ENCODE peak calls at places on chromosomes 6 and 20, in four cellular contexts. X is WTC11, T is K562, B is HepG2. Y is an unnamed sample.

GRCh38 chr20:32623667-32624157 is 38.6 kb upstream of the NOL4L start:
- DNase-seq in B (no peak), T (no peak), X (peak), Y (no peak)

GRCh38 chr6:121612916-121613315 is 177.5 kb downstream of the GJA1 start:
- DNase-seq in B (no peak), X (no peak), T (no peak), Y (no peak)

GRCh38 chr6:19303381-19303780 is 533.8 kb upstream of the ID4 start:
- DNase-seq in T (no peak), B (no peak), X (no peak), Y (no peak)

GRCh38 chr6:24775520-24776058 is 852 bp downstream of the GMNN start:
- DNase-seq in T (no peak), X (no peak), B (peak), Y (no peak)

GRCh38 chr6:53795702-53796450 is 1.1 kb downstream of the LRRC1 start:
- DNase-seq in X (peak), T (no peak), B (peak), Y (no peak)

GRCh38 chr6:134816780-134817179 is 133.1 kb downstream of the ALDH8A1 start:
- DNase-seq in X (no peak), B (no peak), T (no peak), Y (no peak)

GRCh38 chr20:54292186-54292585 is 84.3 kb downstream of the PFDN4 start:
- DNase-seq in X (no peak), T (no peak), B (no peak), Y (no peak)

GRCh38 chr6:138975815-138976214 is 12.2 kb downstream of the REPS1 start:
- DNase-seq in B (no peak), T (no peak), X (no peak), Y (no peak)

GRCh38 chr6:138988469-138988834 is 399 bp upstream of the REPS1 start:
- DNase-seq in T (no peak), B (peak), X (no peak), Y (peak)

GRCh38 chr6:82017316-82017715 is 230.2 kb downstream of the IBTK start:
- DNase-seq in T (no peak), X (no peak), B (peak), Y (no peak)

GRCh38 chr20:34570859-34571306 is 12.4 kb downstream of the MAP1LC3A start:
- DNase-seq in B (no peak), T (no peak), X (no peak), Y (no peak)

GRCh38 chr6:235763-236360 is 56.4 kb upstream of the DUSP22 start:
- DNase-seq in T (no peak), B (peak), X (no peak), Y (no peak)

GRCh38 chr6:971981-972640 is 279.2 kb upstream of the EXOC2 start:
- DNase-seq in X (no peak), B (no peak), T (no peak), Y (no peak)

GRCh38 chr20:20364747-20365558 is 3.0 kb upstream of the INSM1 start:
- DNase-seq in X (peak), B (no peak), T (no peak), Y (no peak)

GRCh38 chr6:167099707-167100106 is 23.2 kb upstream of the CCR6 start:
- DNase-seq in T (no peak), X (no peak), B (no peak), Y (no peak)

GRCh38 chr6:161261325-161261724 is 12.5 kb downstream of the AGPAT4 start:
- DNase-seq in X (no peak), T (no peak), B (no peak), Y (no peak)

GRCh38 chr6:110319843-110320242 is 38.3 kb downstream of the METTL24 start:
- DNase-seq in T (no peak), X (no peak), B (no peak), Y (no peak)

GRCh38 chr20:38084425-38084951 is 50.9 kb downstream of the RPRD1B start:
- DNase-seq in T (no peak), B (peak), X (no peak), Y (no peak)

GRCh38 chr6:107243471-107243870 is 128.2 kb upstream of the BEND3 start:
- DNase-seq in B (no peak), X (no peak), T (no peak), Y (no peak)

GRCh38 chr6:139249387-139249786 is 42.4 kb downstream of the TXLNB start:
- DNase-seq in X (no peak), B (no peak), T (no peak), Y (no peak)

GRCh38 chr20:17835240-17835940 is 133.2 kb downstream of the SNX5 start:
- DNase-seq in B (no peak), T (no peak), X (no peak), Y (no peak)

GRCh38 chr6:156919819-156920379 is 142.7 kb downstream of the ARID1B start:
- DNase-seq in X (no peak), T (no peak), B (no peak), Y (no peak)

GRCh38 chr6:32854376-32855178 is 585 bp downstream of the PSMB9 start:
- DNase-seq in B (no peak), X (no peak), T (no peak), Y (no peak)

GRCh38 chr20:8608470-8608869 is 460.4 kb upstream of the PLCB4 start:
- DNase-seq in X (no peak), B (no peak), T (no peak), Y (no peak)

GRCh38 chr6:100435299-100435698 is 29.4 kb downstream of the SIM1 start:
- DNase-seq in B (no peak), X (no peak), T (no peak), Y (no peak)

GRCh38 chr20:51221791-51222408 is 199.0 kb upstream of the KCNG1 start:
- DNase-seq in B (no peak), X (peak), T (no peak), Y (no peak)

GRCh38 chr20:41049451-41049850 is 20.8 kb downstream of the TOP1 start:
- DNase-seq in B (no peak), X (no peak), T (no peak), Y (no peak)

GRCh38 chr20:25538838-25539665 is 46.3 kb downstream of the NINL start:
- DNase-seq in T (no peak), X (no peak), B (peak), Y (no peak)

GRCh38 chr20:8372819-8373218 is 240.8 kb downstream of the PLCB1 start:
- DNase-seq in X (no peak), B (no peak), T (no peak), Y (peak)

DNA sequence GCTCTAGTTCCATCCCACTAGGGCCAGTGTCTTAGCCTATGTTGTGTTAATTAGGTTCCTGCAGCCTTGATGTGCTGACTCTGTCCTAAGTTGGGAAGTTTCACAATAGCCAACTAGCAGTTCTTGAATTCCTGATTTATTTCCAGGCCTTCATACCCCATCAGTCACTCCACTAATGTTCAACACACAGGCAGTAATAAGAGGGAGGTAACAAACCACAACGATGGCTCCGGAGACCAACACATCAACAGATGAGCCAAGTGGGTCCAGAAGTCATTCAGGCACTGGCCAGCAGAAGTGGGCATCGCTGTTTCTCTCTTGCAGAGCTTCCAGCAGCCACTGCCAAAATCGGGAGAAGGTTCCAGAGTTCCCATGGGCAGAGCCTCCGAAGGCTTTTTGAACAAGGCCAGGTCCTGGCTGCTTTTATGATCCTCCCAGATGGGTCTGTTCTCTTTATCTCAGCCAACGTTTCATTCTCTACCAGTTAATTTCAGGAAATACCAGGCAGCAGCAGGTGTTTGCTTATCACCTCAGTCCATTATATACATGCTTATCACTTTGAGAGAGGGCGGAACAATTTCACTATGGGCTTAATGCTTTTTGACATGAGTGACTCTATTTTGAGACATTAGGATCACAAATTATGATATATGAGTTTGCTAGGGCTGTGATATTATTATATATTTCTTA is 48.5 kb upstream of the NOP56 start:
- DNase-seq in B (no peak), X (no peak), T (no peak), Y (no peak)
- TF ChIP-seq ELF4 in B (no peak), X (no peak), T (no peak), Y (no peak)

DNA sequence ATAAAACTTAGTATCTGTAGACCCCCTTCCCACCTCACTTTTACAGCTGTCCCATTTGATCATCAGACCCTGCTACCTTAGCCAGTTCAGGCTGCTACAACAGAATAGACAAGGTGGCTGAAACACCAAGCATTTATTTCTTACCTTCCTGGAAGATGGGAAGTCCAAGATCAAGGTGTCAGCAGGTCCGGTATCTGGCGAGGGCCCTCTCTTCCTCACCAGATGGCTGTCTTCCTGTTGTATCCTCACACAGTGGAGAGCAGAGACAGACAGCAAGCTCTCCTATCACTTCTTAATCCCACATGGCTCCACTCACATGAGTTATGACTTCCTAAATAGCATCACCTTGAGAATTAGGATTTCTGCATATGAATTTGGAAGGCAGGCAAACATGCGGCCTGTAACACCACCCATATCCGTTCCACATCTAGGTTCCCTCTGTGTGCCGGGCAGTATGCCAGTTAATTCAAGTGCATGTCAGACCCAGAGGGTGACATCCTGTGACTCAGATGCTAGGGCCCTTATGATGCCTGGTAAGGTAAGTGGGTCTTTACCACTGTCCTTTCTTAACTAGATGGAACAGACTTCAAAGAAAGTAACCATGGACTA is 2.1 kb downstream of the RAET1E start:
- DNase-seq in T (peak), X (no peak), B (no peak), Y (peak)
- TF ChIP-seq ELF4 in T (no peak), X (no peak), B (no peak), Y (no peak)

GRCh38 chr6:109187399-109188114 is 92.2 kb downstream of the CEP57L1 start:
- DNase-seq in B (peak), X (peak), T (peak), Y (peak)
- TF ChIP-seq ELF4 in B (no peak), X (no peak), T (no peak), Y (no peak)

GRCh38 chr20:57451759-57452661 is 60.8 kb downstream of the RBM38 start:
- DNase-seq in B (no peak), X (no peak), T (peak), Y (no peak)
- TF ChIP-seq ELF4 in B (no peak), X (no peak), T (no peak), Y (no peak)

DNA sequence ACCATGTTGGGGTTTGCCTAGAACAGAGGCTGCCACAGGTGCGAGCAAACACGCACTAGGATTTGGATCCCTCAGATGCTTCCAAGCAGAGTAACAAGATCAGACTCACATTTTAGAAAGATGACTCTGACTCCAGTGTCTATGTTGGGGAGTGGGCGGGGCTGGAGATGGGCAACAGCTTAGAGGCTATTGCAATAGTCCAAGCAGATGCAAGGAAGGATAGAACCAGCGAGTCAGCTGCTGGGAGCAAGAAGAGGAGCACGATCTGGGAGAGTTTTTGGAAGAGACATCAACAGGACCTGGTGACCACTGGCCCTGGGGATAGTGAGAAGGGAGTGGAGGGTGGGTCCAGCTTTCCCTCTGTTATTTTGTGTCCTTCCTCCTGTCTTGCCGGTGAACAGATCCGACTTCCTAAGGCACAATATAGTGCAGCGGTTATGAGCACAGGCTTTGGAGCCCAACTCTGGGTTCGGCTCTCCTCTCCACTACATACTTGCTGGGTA is 52.7 kb downstream of the FGD2 start:
- DNase-seq in X (no peak), B (no peak), T (peak), Y (no peak)
- TF ChIP-seq ELF4 in X (no peak), B (no peak), T (no peak), Y (no peak)

DNA sequence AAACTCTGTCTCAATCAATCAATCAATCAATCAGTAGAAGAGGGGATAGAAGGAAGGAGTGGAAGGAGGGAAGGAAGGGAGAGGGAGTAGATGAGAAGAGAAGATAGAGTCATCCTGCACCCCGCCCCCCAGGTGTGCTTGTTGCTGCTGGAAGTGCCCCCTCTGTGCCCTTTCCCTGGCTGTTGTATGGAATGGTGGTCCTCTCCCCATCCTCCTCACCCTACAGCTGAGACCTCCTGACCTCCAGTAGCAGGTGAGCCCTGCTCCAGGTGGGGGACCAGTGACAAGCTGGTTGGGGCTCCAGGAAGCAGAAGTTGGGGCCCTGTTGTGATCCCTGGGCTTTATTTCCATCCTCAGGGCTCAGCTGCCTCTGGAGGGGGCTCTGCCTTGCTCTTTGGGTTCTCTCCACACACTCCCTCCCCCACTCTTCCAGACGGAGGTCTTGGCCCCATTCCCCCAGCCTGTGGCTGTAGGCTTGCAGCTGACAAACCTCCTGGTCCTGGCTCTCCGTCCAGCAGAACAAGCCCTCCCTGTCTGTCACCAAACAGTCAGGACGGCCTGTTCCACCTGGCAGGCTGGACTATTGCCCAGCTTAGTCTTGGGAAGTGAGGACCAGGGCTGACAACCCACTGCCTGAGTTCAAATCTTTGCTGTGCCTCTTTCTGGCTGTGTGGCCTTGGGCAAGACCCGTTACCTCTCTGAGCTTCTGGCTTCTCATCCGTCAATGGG is 26.0 kb upstream of the SCRT2 start:
- DNase-seq in T (no peak), X (no peak), B (no peak), Y (no peak)
- TF ChIP-seq ELF4 in T (no peak), X (no peak), B (no peak), Y (no peak)

DNA sequence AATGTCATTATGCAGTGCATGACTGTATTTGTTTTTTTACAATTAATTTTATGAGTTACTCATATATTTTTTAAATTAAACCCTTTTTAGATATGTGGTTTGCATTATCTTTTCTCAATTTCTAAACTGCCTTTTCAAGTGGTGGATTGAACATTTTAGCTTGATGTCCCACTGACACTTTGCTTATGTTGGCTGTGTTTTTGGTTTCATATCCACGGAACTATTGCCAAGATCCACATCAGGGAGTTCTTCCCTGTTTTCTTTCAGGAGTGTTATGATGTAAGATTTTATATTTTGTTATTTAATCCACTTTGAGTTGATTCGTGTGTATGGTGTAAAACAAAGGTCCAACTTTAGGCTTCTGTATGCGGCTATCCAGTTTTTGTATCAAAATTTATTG is 1144.9 kb upstream of the EYS start:
- DNase-seq in X (no peak), B (no peak), T (no peak), Y (no peak)
- TF ChIP-seq ELF4 in X (no peak), B (no peak), T (no peak), Y (no peak)

GRCh38 chr6:170050591-170051041 is 240.3 kb downstream of the DLL1 start:
- DNase-seq in T (no peak), X (no peak), B (no peak), Y (no peak)

GRCh38 chr6:170052991-170053821 is 237.7 kb downstream of the DLL1 start:
- DNase-seq in B (no peak), T (no peak), X (peak), Y (no peak)

GRCh38 chr6:170049641-170050491 is 241.0 kb downstream of the DLL1 start:
- DNase-seq in X (no peak), T (no peak), B (no peak), Y (no peak)

GRCh38 chr6:170053966-170054661 is 236.8 kb downstream of the DLL1 start:
- DNase-seq in X (no peak), B (no peak), T (no peak), Y (no peak)

DNA sequence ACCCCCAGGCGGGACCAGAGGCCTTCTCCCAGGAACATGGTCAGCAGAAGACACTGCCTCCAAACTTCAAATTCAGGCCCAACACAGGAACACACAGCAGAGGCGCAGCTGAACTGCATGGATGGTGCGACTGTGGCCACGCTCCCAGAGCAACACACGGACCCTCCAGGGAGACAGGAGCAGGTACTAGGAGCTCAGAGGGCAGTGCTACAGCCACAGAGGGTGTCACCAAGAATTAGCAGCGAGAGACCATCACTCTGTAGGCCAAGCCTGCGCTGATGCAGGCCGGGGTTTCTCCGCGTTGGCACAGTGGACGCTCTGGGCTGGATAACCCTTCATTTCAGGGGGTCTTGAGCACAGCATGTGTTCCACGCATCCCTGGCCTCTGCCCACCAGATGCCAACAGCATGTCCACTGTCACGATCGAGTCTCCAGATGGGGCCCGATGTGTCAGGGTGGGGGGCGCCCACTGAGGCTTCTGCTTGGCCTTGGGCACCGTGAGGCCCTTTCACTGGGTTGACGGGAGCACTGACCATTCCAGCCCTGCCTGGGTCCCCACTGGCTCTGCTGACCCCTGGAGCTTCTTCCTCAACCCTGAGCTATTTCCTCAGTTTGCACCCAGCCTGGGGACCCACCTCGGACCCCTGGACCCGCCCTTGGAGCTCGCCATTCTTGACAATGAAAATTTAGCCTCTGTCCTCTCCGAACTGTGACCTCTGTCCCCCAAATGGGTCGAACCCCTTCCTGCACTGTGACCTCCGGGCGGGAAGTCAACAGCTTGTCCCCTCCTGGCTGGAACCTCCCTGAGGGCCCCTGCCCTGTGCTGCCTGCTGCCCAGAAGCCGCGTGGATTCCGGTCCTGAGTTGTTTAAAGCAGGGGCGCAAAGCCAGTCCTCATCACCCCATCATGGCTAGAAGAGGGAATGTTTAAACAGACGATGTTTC is 239.4 kb downstream of the DLL1 start:
- DNase-seq in X (no peak), B (no peak), T (no peak), Y (no peak)
- TF ChIP-seq ELF4 in X (no peak), B (no peak), T (no peak), Y (no peak)

DNA sequence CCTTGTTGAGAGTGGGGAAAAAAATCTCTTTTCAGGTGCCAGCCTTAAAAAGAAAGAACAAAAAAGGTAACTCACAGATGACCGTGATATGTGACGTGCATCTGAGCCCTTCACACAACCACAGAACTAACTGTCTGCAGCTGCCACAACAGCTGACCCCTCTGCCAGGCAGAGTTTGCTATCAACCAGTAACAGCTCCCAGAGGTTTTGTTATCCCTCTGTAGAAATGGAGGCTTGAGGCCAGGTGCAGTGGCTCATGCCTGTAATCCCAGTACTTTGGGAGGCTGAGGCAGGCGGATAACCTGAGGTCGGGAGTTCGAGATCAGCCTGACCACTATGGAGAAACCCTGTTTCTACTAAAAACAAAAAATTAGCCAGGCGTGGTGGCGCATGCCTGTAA is 42.8 kb downstream of the SLC52A3 start:
- DNase-seq in B (no peak), X (no peak), T (no peak), Y (no peak)
- TF ChIP-seq ELF4 in B (no peak), X (no peak), T (no peak), Y (no peak)

GRCh38 chr20:63128956-63129355 is 87.0 kb downstream of the YTHDF1 start:
- DNase-seq in X (peak), T (no peak), B (no peak), Y (no peak)
- TF ChIP-seq ELF4 in X (no peak), T (no peak), B (no peak), Y (no peak)

Y was measured in HEK293T.